ENCODE peak calls at places on chromosomes 11 and 22, in nine cellular contexts. One of them, this sample, is unnamed.

GRCh38 chr22:19708323-19709011 is 5.8 kb upstream of the SEPTIN5 start:
- DNase-seq in PC-3: no peak
- DNase-seq in cardiac muscle cell: no peak
- DNase-seq in HFFc6: no peak
- DNase-seq in neural crest cell: no peak
- DNase-seq in astrocyte: no peak
- DNase-seq in activated B cell treated with CpG ODN at 0.5 μM for 24 hours: no peak
- DNase-seq in hepatocyte: no peak
- DNase-seq in GM10248: no peak
- DNase-seq in this sample: no peak

GRCh38 chr11:114128399-114128798 is 68.9 kb downstream of the ZBTB16 start:
- DNase-seq in astrocyte: no peak
- DNase-seq in cardiac muscle cell: no peak
- DNase-seq in PC-3: no peak
- DNase-seq in neural crest cell: no peak
- DNase-seq in GM10248: no peak
- DNase-seq in hepatocyte: no peak
- DNase-seq in HFFc6: no peak
- DNase-seq in activated B cell treated with CpG ODN at 0.5 μM for 24 hours: no peak
- DNase-seq in this sample: no peak

GRCh38 chr11:36757122-36757521 is 159.1 kb upstream of the RAG2 start:
- DNase-seq in GM10248: no peak
- DNase-seq in neural crest cell: no peak
- DNase-seq in activated B cell treated with CpG ODN at 0.5 μM for 24 hours: no peak
- DNase-seq in cardiac muscle cell: no peak
- DNase-seq in astrocyte: no peak
- DNase-seq in PC-3: no peak
- DNase-seq in HFFc6: no peak
- DNase-seq in hepatocyte: no peak
- DNase-seq in this sample: no peak

GRCh38 chr11:121554552-121554951 is 101.8 kb upstream of the SORL1-AS1 start:
- DNase-seq in activated B cell treated with CpG ODN at 0.5 μM for 24 hours: no peak
- DNase-seq in hepatocyte: no peak
- DNase-seq in neural crest cell: no peak
- DNase-seq in PC-3: no peak
- DNase-seq in HFFc6: no peak
- DNase-seq in GM10248: no peak
- DNase-seq in astrocyte: no peak
- DNase-seq in cardiac muscle cell: no peak
- DNase-seq in this sample: no peak

GRCh38 chr22:39994046-39994565 is 648 bp upstream of the FAM83F start:
- DNase-seq in cardiac muscle cell: no peak
- DNase-seq in PC-3: no peak
- DNase-seq in neural crest cell: no peak
- DNase-seq in HFFc6: no peak
- DNase-seq in GM10248: no peak
- DNase-seq in astrocyte: no peak
- DNase-seq in activated B cell treated with CpG ODN at 0.5 μM for 24 hours: no peak
- DNase-seq in hepatocyte: no peak
- DNase-seq in this sample: no peak

GRCh38 chr22:26364066-26365015 is 64.7 kb upstream of the ASPHD2 start:
- DNase-seq in cardiac muscle cell: peak; percentile 87
- DNase-seq in hepatocyte: peak; percentile 89
- DNase-seq in activated B cell treated with CpG ODN at 0.5 μM for 24 hours: no peak
- DNase-seq in neural crest cell: peak; percentile 62
- DNase-seq in HFFc6: peak; percentile 83
- DNase-seq in PC-3: peak; percentile 73
- DNase-seq in GM10248: peak; percentile 55
- DNase-seq in astrocyte: peak; percentile 66
- DNase-seq in this sample: peak; percentile 21

GRCh38 chr11:36361901-36362391 is 65.9 kb downstream of the PRR5L start:
- DNase-seq in cardiac muscle cell: peak; percentile 67
- DNase-seq in neural crest cell: no peak
- DNase-seq in PC-3: peak; percentile 40
- DNase-seq in astrocyte: peak; percentile 98
- DNase-seq in GM10248: no peak
- DNase-seq in HFFc6: peak; percentile 93
- DNase-seq in activated B cell treated with CpG ODN at 0.5 μM for 24 hours: no peak
- DNase-seq in hepatocyte: peak; percentile 72
- DNase-seq in this sample: no peak

GRCh38 chr22:30423296-30423958 is 2.1 kb upstream of the MTFP1 start:
- DNase-seq in neural crest cell: no peak
- DNase-seq in PC-3: no peak
- DNase-seq in cardiac muscle cell: no peak
- DNase-seq in HFFc6: no peak
- DNase-seq in GM10248: no peak
- DNase-seq in astrocyte: no peak
- DNase-seq in activated B cell treated with CpG ODN at 0.5 μM for 24 hours: no peak
- DNase-seq in hepatocyte: peak; percentile 69
- DNase-seq in this sample: no peak

DNA sequence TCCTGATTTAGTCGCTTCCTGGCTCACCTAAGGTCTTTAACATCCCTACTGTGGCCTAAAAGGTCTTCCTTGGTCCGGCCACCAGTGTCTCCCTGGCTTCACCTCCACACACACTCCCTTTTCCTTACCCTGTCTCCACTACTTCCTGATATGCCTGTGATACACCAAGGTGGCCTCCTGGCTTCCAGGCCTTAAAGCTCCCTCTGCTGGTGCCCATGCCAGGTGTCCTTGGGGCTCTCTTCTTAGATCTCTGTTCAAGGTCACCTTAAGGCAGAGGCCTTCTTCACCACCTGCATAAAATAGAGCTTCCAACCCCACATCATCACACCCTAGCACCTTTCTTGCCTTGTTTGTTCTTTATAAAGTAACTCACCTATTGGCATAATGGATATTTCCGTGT is 787.7 kb downstream of the NTM start:
- DNase-seq in cardiac muscle cell: peak; percentile 25
- DNase-seq in hepatocyte: peak; percentile 22
- DNase-seq in GM10248: no peak
- DNase-seq in HFFc6: peak; percentile 6
- DNase-seq in PC-3: peak; percentile 50
- DNase-seq in activated B cell treated with CpG ODN at 0.5 μM for 24 hours: no peak
- DNase-seq in neural crest cell: no peak
- DNase-seq in astrocyte: no peak
- DNase-seq in this sample: no peak
- TF ChIP-seq CTCF in cardiac muscle cell: peak; percentile 54
- TF ChIP-seq CTCF in hepatocyte: peak; percentile 28
- TF ChIP-seq CTCF in GM10248: peak; percentile 22
- TF ChIP-seq CTCF in HFFc6: peak; percentile 73
- TF ChIP-seq CTCF in PC-3: peak; percentile 70
- TF ChIP-seq CTCF in activated B cell treated with CpG ODN at 0.5 μM for 24 hours: no peak
- TF ChIP-seq CTCF in neural crest cell: peak; percentile 40
- TF ChIP-seq CTCF in astrocyte: no peak
- TF ChIP-seq CTCF in this sample: no peak

GRCh38 chr22:43289551-43289963 is 53.6 kb downstream of the SCUBE1 start:
- DNase-seq in neural crest cell: no peak
- DNase-seq in GM10248: no peak
- DNase-seq in hepatocyte: no peak
- DNase-seq in astrocyte: no peak
- DNase-seq in activated B cell treated with CpG ODN at 0.5 μM for 24 hours: no peak
- DNase-seq in cardiac muscle cell: peak; percentile 14
- DNase-seq in PC-3: no peak
- DNase-seq in HFFc6: no peak
- DNase-seq in this sample: no peak

GRCh38 chr22:43288807-43289417 is 54.3 kb downstream of the SCUBE1 start:
- DNase-seq in astrocyte: no peak
- DNase-seq in activated B cell treated with CpG ODN at 0.5 μM for 24 hours: no peak
- DNase-seq in HFFc6: no peak
- DNase-seq in GM10248: no peak
- DNase-seq in cardiac muscle cell: no peak
- DNase-seq in hepatocyte: peak; percentile 64
- DNase-seq in neural crest cell: no peak
- DNase-seq in PC-3: no peak
- DNase-seq in this sample: peak; percentile 44

GRCh38 chr22:43288378-43288777 is 54.8 kb downstream of the SCUBE1 start:
- DNase-seq in PC-3: no peak
- DNase-seq in neural crest cell: no peak
- DNase-seq in GM10248: no peak
- DNase-seq in hepatocyte: no peak
- DNase-seq in activated B cell treated with CpG ODN at 0.5 μM for 24 hours: no peak
- DNase-seq in cardiac muscle cell: no peak
- DNase-seq in HFFc6: no peak
- DNase-seq in astrocyte: no peak
- DNase-seq in this sample: no peak

GRCh38 chr22:43291381-43291780 is 51.8 kb downstream of the SCUBE1 start:
- DNase-seq in activated B cell treated with CpG ODN at 0.5 μM for 24 hours: no peak
- DNase-seq in cardiac muscle cell: no peak
- DNase-seq in GM10248: no peak
- DNase-seq in hepatocyte: no peak
- DNase-seq in PC-3: no peak
- DNase-seq in HFFc6: no peak
- DNase-seq in neural crest cell: no peak
- DNase-seq in astrocyte: no peak
- DNase-seq in this sample: no peak

DNA sequence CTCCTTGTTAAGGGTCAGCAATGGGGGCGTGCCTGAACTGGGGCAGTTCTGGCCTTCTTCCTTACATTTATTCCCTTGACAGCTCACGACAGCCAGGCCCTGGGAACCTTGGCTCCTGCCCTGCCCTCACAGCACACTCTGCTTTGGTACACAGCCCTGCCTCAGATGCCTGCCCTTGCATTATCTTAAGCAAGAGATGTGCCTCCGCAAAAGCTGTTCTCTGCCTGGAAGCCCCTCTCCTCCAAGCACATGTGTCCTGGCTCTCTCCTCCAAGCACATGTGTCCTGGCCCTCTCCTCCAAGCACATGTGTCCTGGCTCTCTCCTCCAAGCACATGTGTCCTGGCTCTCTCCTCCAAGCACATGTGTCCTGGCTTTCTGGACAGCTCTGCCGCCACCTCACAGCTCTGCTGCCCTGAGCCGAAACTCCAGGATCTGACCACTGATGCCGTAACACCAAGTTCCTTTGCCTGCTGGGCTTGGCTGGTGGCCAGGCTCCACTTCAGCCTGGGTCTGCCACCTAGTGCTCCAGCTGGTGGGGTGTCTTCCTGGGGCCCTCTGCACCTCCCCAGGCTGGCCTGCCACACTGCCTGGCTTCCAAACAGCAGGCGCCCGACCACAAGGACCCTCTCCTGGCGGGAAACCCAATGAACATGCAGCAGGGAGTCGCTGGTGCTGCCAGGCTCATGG is 53.1 kb downstream of the SCUBE1 start:
- DNase-seq in HFFc6: peak; percentile 8
- DNase-seq in hepatocyte: no peak
- DNase-seq in cardiac muscle cell: peak; percentile 53
- DNase-seq in activated B cell treated with CpG ODN at 0.5 μM for 24 hours: no peak
- DNase-seq in astrocyte: no peak
- DNase-seq in GM10248: no peak
- DNase-seq in PC-3: no peak
- DNase-seq in neural crest cell: no peak
- DNase-seq in this sample: no peak
- TF ChIP-seq CTCF in HFFc6: no peak
- TF ChIP-seq CTCF in hepatocyte: no peak
- TF ChIP-seq CTCF in cardiac muscle cell: peak; percentile 5
- TF ChIP-seq CTCF in activated B cell treated with CpG ODN at 0.5 μM for 24 hours: no peak
- TF ChIP-seq CTCF in astrocyte: no peak
- TF ChIP-seq CTCF in GM10248: no peak
- TF ChIP-seq CTCF in PC-3: no peak
- TF ChIP-seq CTCF in neural crest cell: no peak
- TF ChIP-seq CTCF in this sample: no peak

DNA sequence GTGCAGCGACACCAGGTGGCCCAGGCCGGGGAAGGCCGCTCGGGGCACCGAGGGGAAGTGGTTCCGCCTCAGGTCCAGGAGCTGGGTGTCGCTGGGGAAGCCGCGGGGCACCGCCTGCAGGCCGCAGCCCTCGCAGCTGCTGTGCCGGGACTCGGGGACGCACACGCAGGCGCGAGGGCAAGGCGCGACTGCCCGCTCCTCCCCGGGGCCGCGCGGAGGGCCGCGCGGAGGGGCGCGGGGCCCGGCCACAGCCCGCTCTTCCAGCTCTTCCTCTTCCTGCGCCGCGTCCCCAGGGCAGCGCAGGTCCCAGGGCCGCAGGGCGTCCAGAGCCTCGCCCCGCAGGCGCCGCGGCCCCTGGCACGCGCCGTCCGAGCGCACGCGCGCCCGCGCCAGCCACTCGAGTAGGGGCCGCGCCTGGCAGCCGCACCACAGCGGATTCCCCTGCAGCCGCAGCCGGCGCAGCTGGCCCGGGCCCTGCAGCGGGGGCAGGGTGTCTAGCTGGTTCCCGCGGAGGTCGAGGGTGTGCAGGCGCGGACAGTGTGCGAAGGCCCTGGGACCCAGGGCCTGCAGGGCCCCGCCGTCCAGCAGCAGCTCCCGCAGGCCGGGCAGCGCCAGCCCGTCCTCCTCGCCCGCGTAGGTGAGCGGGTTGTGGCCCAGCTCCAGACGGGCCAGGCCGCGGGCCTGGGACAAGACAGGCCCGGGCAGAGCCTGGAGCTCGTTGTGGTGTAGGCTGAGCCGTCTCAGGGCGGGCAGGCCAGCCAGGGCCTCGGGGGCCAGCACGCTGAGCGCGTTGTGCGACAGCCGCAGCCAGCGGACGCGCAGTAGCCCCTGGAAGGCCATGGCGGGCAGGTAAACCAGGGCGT is 2.8 kb downstream of the CHADL start:
- DNase-seq in activated B cell treated with CpG ODN at 0.5 μM for 24 hours: peak; percentile 78
- DNase-seq in cardiac muscle cell: peak; percentile 50
- DNase-seq in GM10248: peak; percentile 91
- DNase-seq in PC-3: peak; percentile 71
- DNase-seq in HFFc6: no peak
- DNase-seq in hepatocyte: peak; percentile 87
- DNase-seq in neural crest cell: peak; percentile 30
- DNase-seq in astrocyte: no peak
- DNase-seq in this sample: peak; percentile 50
- TF ChIP-seq CTCF in activated B cell treated with CpG ODN at 0.5 μM for 24 hours: no peak
- TF ChIP-seq CTCF in cardiac muscle cell: peak; percentile 44
- TF ChIP-seq CTCF in GM10248: peak; percentile 89
- TF ChIP-seq CTCF in PC-3: peak; percentile 60
- TF ChIP-seq CTCF in HFFc6: no peak
- TF ChIP-seq CTCF in hepatocyte: peak; percentile 64
- TF ChIP-seq CTCF in neural crest cell: peak; percentile 63
- TF ChIP-seq CTCF in astrocyte: no peak
- TF ChIP-seq CTCF in this sample: peak; percentile 34

DNA sequence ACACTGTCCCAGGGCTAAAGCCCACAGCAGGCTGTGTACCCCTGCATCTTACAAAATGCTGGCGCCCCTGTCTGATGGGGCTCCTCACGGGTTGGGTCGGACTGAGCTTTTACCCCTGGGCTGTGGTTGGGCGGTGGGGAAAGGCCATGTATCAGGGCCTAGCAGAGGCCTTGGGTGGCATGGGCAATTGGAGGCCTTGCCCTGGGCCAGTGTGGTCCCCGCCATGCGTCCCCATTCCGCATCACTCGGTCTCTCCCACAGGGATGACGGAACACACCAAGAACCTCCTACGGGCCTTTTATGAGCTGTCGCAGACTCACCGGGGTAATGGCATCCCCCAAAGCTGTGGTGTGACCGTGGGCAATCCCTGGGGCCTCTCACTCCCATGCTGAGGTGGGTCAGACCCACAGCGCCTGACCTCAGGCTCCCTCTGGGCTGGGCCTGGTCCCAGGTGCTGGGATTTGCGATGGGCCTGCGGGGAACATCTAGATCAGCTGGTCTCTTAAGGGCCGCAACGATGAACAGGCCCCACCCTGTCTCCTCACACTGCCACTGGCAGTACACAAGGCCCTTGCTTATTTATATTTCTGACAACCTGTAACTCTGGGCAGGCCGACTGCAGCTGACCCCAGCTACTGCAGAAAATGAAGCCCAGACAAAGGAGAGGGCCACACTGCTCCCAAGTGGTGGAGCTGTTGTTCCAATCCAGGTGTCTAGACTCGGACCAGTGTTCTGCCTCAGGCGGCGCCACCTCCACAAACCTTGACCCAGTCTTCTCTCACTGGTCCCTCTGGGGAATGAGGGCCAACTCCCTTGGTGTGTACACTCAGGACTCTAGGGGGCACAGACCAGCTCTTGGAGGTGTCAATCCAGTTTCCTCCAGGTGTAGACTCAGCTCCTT is 12.3 kb downstream of the SLC16A8 start:
- DNase-seq in hepatocyte: no peak
- DNase-seq in HFFc6: no peak
- DNase-seq in GM10248: no peak
- DNase-seq in neural crest cell: no peak
- DNase-seq in cardiac muscle cell: no peak
- DNase-seq in activated B cell treated with CpG ODN at 0.5 μM for 24 hours: no peak
- DNase-seq in PC-3: no peak
- DNase-seq in astrocyte: no peak
- DNase-seq in this sample: no peak
- TF ChIP-seq CTCF in hepatocyte: no peak
- TF ChIP-seq CTCF in HFFc6: peak; percentile 11
- TF ChIP-seq CTCF in GM10248: no peak
- TF ChIP-seq CTCF in neural crest cell: no peak
- TF ChIP-seq CTCF in cardiac muscle cell: no peak
- TF ChIP-seq CTCF in activated B cell treated with CpG ODN at 0.5 μM for 24 hours: no peak
- TF ChIP-seq CTCF in PC-3: peak; percentile 8
- TF ChIP-seq CTCF in astrocyte: no peak
- TF ChIP-seq CTCF in this sample: no peak